ENCODE peak calls at places on chromosomes 3 and 15, in eight cellular contexts. O, D, R, I, K, Q, W and P are unnamed samples.

GRCh38 chr3:9402410-9403228 is 5.2 kb downstream of the SETD5 start:
- ATAC-seq in K (no peak), R (no peak), I (peak; percentile 37), D (no peak), W (no peak), O (no peak), Q (peak; percentile 4), P (no peak)

GRCh38 chr15:90837052-90837621 is 31.3 kb upstream of the FURIN start:
- ATAC-seq in I (no peak), D (no peak), W (no peak), R (no peak), K (no peak), Q (no peak), O (peak; percentile 12), P (no peak)

GRCh38 chr3:180062771-180063170 is 26.0 kb upstream of the PEX5L start:
- ATAC-seq in R (no peak), O (no peak), D (no peak), I (no peak), Q (no peak), K (no peak), W (no peak), P (no peak)

GRCh38 chr15:82739086-82739485 is 29.4 kb upstream of the AP3B2 start:
- ATAC-seq in I (no peak), D (no peak), O (no peak), K (no peak), R (no peak), Q (no peak), W (no peak), P (no peak)

GRCh38 chr3:154251610-154252009 is 72.7 kb downstream of the DHX36 start:
- ATAC-seq in I (no peak), R (no peak), Q (no peak), K (no peak), O (no peak), D (no peak), W (no peak), P (no peak)

GRCh38 chr3:150970665-150971327 is 1.7 kb downstream of the CLRN1 start:
- ATAC-seq in I (no peak), D (no peak), R (no peak), K (no peak), O (no peak), W (no peak), Q (no peak), P (no peak)

GRCh38 chr3:73030073-73030597 is 31.3 kb upstream of the EBLN2 start:
- ATAC-seq in I (no peak), Q (no peak), W (no peak), D (no peak), O (peak; percentile 19), R (no peak), K (no peak), P (no peak)

GRCh38 chr3:56702487-56703315 is 19.6 kb upstream of the TASOR start:
- ATAC-seq in R (peak; percentile 85), W (peak; percentile 64), D (peak; percentile 86), O (no peak), Q (peak; percentile 70), K (peak; percentile 79), I (peak; percentile 84), P (peak; percentile 71)

GRCh38 chr3:157436583-157437300 is at the start of gene PTX3:
- ATAC-seq in K (no peak), R (peak; percentile 87), W (peak; percentile 39), Q (peak; percentile 81), I (peak; percentile 50), O (no peak), D (peak; percentile 82), P (peak; percentile 67)

GRCh38 chr3:154095832-154096421 is 25.3 kb upstream of the ARHGEF26 start:
- ATAC-seq in D (no peak), Q (no peak), I (no peak), R (peak; percentile 54), W (no peak), O (no peak), K (no peak), P (no peak)

GRCh38 chr15:44682211-44682610 is 18.7 kb upstream of the SPG11 start:
- ATAC-seq in I (no peak), O (no peak), K (no peak), W (peak; percentile 54), R (peak; percentile 73), Q (peak; percentile 86), D (no peak), P (no peak)

GRCh38 chr15:98043160-98044059 is 82.9 kb downstream of the ARRDC4 start:
- ATAC-seq in D (no peak), O (no peak), W (no peak), I (no peak), R (no peak), Q (no peak), K (no peak), P (no peak)

GRCh38 chr3:122247825-122248185 is 64.3 kb downstream of the CASR start:
- ATAC-seq in R (no peak), I (no peak), D (no peak), Q (no peak), W (peak; percentile 73), O (no peak), K (no peak), P (no peak)

GRCh38 chr3:106206165-106206564 is 337.4 kb upstream of the CBLB start:
- ATAC-seq in D (peak; percentile 81), I (no peak), W (peak; percentile 90), R (no peak), K (peak; percentile 89), O (peak; percentile 66), Q (peak; percentile 66), P (no peak)

GRCh38 chr3:4908769-4909156 is 70.5 kb upstream of the BHLHE40 start:
- ATAC-seq in W (no peak), K (peak; percentile 42), O (peak; percentile 70), R (no peak), I (no peak), Q (no peak), D (peak; percentile 25), P (no peak)

GRCh38 chr15:76107169-76107568 is 47.4 kb downstream of the TMEM266 start:
- ATAC-seq in W (no peak), I (no peak), K (no peak), D (no peak), O (no peak), R (no peak), Q (no peak), P (no peak)

GRCh38 chr3:138043266-138044029 is 33.5 kb downstream of the CLDN18 start:
- ATAC-seq in Q (no peak), I (no peak), O (no peak), D (no peak), W (no peak), K (no peak), R (no peak), P (peak; percentile 34)

GRCh38 chr15:69119016-69119415 is 41.4 kb upstream of the GLCE start:
- ATAC-seq in Q (no peak), D (no peak), I (no peak), K (no peak), R (no peak), W (no peak), O (no peak), P (no peak)

GRCh38 chr15:67746450-67746849 is 78.9 kb upstream of the SKOR1 start:
- ATAC-seq in D (no peak), W (no peak), Q (no peak), R (no peak), O (peak; percentile 25), K (no peak), I (no peak), P (no peak)

GRCh38 chr3:12420393-12420792 is 63.9 kb upstream of the TSEN2 start:
- ATAC-seq in K (no peak), W (no peak), R (no peak), O (peak; percentile 36), Q (no peak), I (no peak), D (no peak), P (no peak)

GRCh38 chr3:51672083-51672475 is 1.0 kb downstream of the TEX264 start:
- ATAC-seq in W (no peak), Q (no peak), O (no peak), D (no peak), R (no peak), I (no peak), K (no peak), P (no peak)

GRCh38 chr3:197546307-197547085 is 9.3 kb downstream of the BDH1 start:
- ATAC-seq in I (no peak), O (no peak), W (no peak), R (no peak), Q (no peak), K (no peak), D (no peak), P (no peak)

GRCh38 chr3:182713743-182714517 is 79.4 kb upstream of the ATP11B start:
- ATAC-seq in O (no peak), K (peak; percentile 48), R (peak; percentile 82), I (peak; percentile 89), D (peak; percentile 66), Q (peak; percentile 86), W (peak; percentile 65), P (peak; percentile 55)

GRCh38 chr3:9342696-9343095 is 20.2 kb upstream of the THUMPD3 start:
- ATAC-seq in I (no peak), K (no peak), Q (no peak), O (no peak), R (no peak), D (no peak), W (no peak), P (no peak)

GRCh38 chr3:38620236-38620635 is 29.3 kb downstream of the SCN5A start:
- ATAC-seq in R (no peak), K (no peak), Q (no peak), O (no peak), I (no peak), W (no peak), D (no peak), P (no peak)

GRCh38 chr3:128554100-128554464 is 61.1 kb upstream of the GATA2 start:
- ATAC-seq in I (peak; percentile 61), K (no peak), W (no peak), Q (no peak), O (no peak), D (no peak), R (no peak), P (no peak)

GRCh38 chr3:161607056-161607455 is 110.4 kb downstream of the OTOL1 start:
- ATAC-seq in W (no peak), O (no peak), R (no peak), Q (no peak), D (no peak), I (no peak), K (no peak), P (no peak)

GRCh38 chr3:171229173-171229572 is 202.7 kb upstream of the SLC2A2 start:
- ATAC-seq in W (no peak), I (no peak), D (no peak), R (no peak), K (no peak), O (peak; percentile 56), Q (no peak), P (no peak)

GRCh38 chr3:30661107-30661873 is 54.9 kb downstream of the TGFBR2 start:
- ATAC-seq in R (no peak), I (no peak), Q (no peak), D (no peak), K (no peak), W (no peak), O (peak; percentile 29), P (no peak)

GRCh38 chr3:59456852-59457485 is 407.1 kb upstream of the CFAP20DC start:
- ATAC-seq in O (peak; percentile 96), R (no peak), Q (no peak), K (no peak), D (no peak), I (no peak), W (peak; percentile 36), P (no peak)

GRCh38 chr3:15983232-15983631 is 185.5 kb upstream of the ANKRD28 start:
- ATAC-seq in Q (peak; percentile 26), W (no peak), K (no peak), O (no peak), D (no peak), R (peak; percentile 83), I (peak; percentile 76), P (no peak)

GRCh38 chr3:177332955-177333354 is 135.7 kb upstream of the TBL1XR1 start:
- ATAC-seq in D (no peak), W (no peak), I (no peak), K (no peak), Q (no peak), O (no peak), R (no peak), P (no peak)

GRCh38 chr15:72740202-72740601 is 43.4 kb downstream of the ADPGK start:
- ATAC-seq in K (peak; percentile 86), Q (no peak), I (no peak), O (peak; percentile 87), D (peak; percentile 72), R (no peak), W (peak; percentile 68), P (no peak)

GRCh38 chr3:26307805-26308204 is 314.8 kb upstream of the LRRC3B start:
- ATAC-seq in W (no peak), D (no peak), O (no peak), R (no peak), I (no peak), K (no peak), Q (peak; percentile 44), P (no peak)